ENCODE peak calls at places on chromosomes 3 and 15, in four cellular contexts. One of them, this sample, is unnamed.

GRCh38 chr3:72847751-72848702 is at the start of gene SHQ1:
- DNase-seq in thoracic aorta: peak; percentile 90
- DNase-seq in IMR-90: peak; percentile 93
- DNase-seq in PC-3: peak; percentile 98
- DNase-seq in this sample: peak; percentile 70

GRCh38 chr3:125186261-125186770 is 26.2 kb downstream of the SLC12A8 start:
- DNase-seq in IMR-90: peak; percentile 71
- DNase-seq in PC-3: no peak
- DNase-seq in thoracic aorta: no peak
- DNase-seq in this sample: no peak

GRCh38 chr3:35088943-35089342 is 550.4 kb upstream of the ARPP21 start:
- DNase-seq in thoracic aorta: no peak
- DNase-seq in IMR-90: no peak
- DNase-seq in PC-3: no peak
- DNase-seq in this sample: no peak

GRCh38 chr15:33985287-33985686 is 17.0 kb downstream of the CHRM5 start:
- DNase-seq in PC-3: no peak
- DNase-seq in thoracic aorta: no peak
- DNase-seq in IMR-90: peak; percentile 90
- DNase-seq in this sample: peak; percentile 67

GRCh38 chr3:127396473-127396872 is 108.6 kb upstream of the PRR20G start:
- DNase-seq in PC-3: no peak
- DNase-seq in thoracic aorta: no peak
- DNase-seq in IMR-90: no peak
- DNase-seq in this sample: no peak

GRCh38 chr3:23888617-23889228 is 28.1 kb downstream of the NKIRAS1 start:
- DNase-seq in PC-3: peak; percentile 72
- DNase-seq in thoracic aorta: no peak
- DNase-seq in IMR-90: peak; percentile 64
- DNase-seq in this sample: no peak

GRCh38 chr15:99983894-99984293 is 250.7 kb upstream of the LYSMD4 start:
- DNase-seq in IMR-90: no peak
- DNase-seq in thoracic aorta: no peak
- DNase-seq in PC-3: no peak
- DNase-seq in this sample: no peak

GRCh38 chr15:80375968-80376891 is 28.0 kb upstream of the ARNT2 start:
- DNase-seq in thoracic aorta: no peak
- DNase-seq in IMR-90: no peak
- DNase-seq in PC-3: no peak
- DNase-seq in this sample: no peak

GRCh38 chr15:27701956-27702355 is 397.2 kb downstream of the OCA2 start:
- DNase-seq in thoracic aorta: no peak
- DNase-seq in PC-3: no peak
- DNase-seq in IMR-90: no peak
- DNase-seq in this sample: no peak

GRCh38 chr15:43517354-43518072 is at the start of gene MAP1A:
- DNase-seq in PC-3: no peak
- DNase-seq in IMR-90: peak; percentile 71
- DNase-seq in thoracic aorta: no peak
- DNase-seq in this sample: no peak

GRCh38 chr15:80785811-80786354 is 6.7 kb downstream of the CEMIP start:
- DNase-seq in IMR-90: no peak
- DNase-seq in PC-3: no peak
- DNase-seq in thoracic aorta: no peak
- DNase-seq in this sample: no peak

GRCh38 chr3:39977058-39977794 is 167.8 kb downstream of the MYRIP start:
- DNase-seq in IMR-90: no peak
- DNase-seq in thoracic aorta: no peak
- DNase-seq in PC-3: no peak
- DNase-seq in this sample: no peak

GRCh38 chr3:138629526-138629925 is 21.0 kb downstream of the FAIM start:
- DNase-seq in thoracic aorta: no peak
- DNase-seq in IMR-90: peak; percentile 6
- DNase-seq in PC-3: peak; percentile 42
- DNase-seq in this sample: no peak

GRCh38 chr3:27553868-27554540 is 69.8 kb upstream of the SLC4A7 start:
- DNase-seq in IMR-90: peak; percentile 64
- DNase-seq in PC-3: no peak
- DNase-seq in thoracic aorta: no peak
- DNase-seq in this sample: no peak

GRCh38 chr15:75161788-75162414 is 39.8 kb upstream of the C15orf39 start:
- DNase-seq in thoracic aorta: no peak
- DNase-seq in IMR-90: no peak
- DNase-seq in PC-3: no peak
- DNase-seq in this sample: no peak

GRCh38 chr3:111577798-111578685 is 17.1 kb downstream of the ZBED2 start:
- DNase-seq in PC-3: peak; percentile 93
- DNase-seq in thoracic aorta: no peak
- DNase-seq in IMR-90: peak; percentile 93
- DNase-seq in this sample: peak; percentile 44

GRCh38 chr3:65439641-65440040 is 599.1 kb downstream of the MAGI1 start:
- DNase-seq in thoracic aorta: peak; percentile 7
- DNase-seq in PC-3: peak; percentile 43
- DNase-seq in IMR-90: peak; percentile 74
- DNase-seq in this sample: no peak

GRCh38 chr3:143078883-143079282 is 40.7 kb upstream of the CHST2 start:
- DNase-seq in PC-3: peak; percentile 49
- DNase-seq in thoracic aorta: no peak
- DNase-seq in IMR-90: peak; percentile 76
- DNase-seq in this sample: no peak

GRCh38 chr3:195150194-195151118 is 120.5 kb downstream of the XXYLT1 start:
- DNase-seq in IMR-90: peak; percentile 81
- DNase-seq in PC-3: peak; percentile 78
- DNase-seq in thoracic aorta: peak; percentile 37
- DNase-seq in this sample: no peak

GRCh38 chr3:146640955-146641867 is 36.1 kb upstream of the PLSCR5 start:
- DNase-seq in thoracic aorta: no peak
- DNase-seq in PC-3: peak; percentile 77
- DNase-seq in IMR-90: peak; percentile 37
- DNase-seq in this sample: peak; percentile 8

GRCh38 chr3:159322322-159322939 is 520.6 kb downstream of the MFSD1 start:
- DNase-seq in PC-3: peak; percentile 48
- DNase-seq in thoracic aorta: no peak
- DNase-seq in IMR-90: peak; percentile 20
- DNase-seq in this sample: no peak

GRCh38 chr3:153260681-153261080 is 98.7 kb downstream of the RAP2B start:
- DNase-seq in PC-3: peak; percentile 30
- DNase-seq in thoracic aorta: no peak
- DNase-seq in IMR-90: no peak
- DNase-seq in this sample: no peak

GRCh38 chr3:66470285-66470684 is 30.5 kb downstream of the LRIG1 start:
- DNase-seq in PC-3: no peak
- DNase-seq in IMR-90: no peak
- DNase-seq in thoracic aorta: no peak
- DNase-seq in this sample: no peak

GRCh38 chr3:162170581-162170980 is 674.0 kb downstream of the OTOL1 start:
- DNase-seq in PC-3: peak; percentile 36
- DNase-seq in thoracic aorta: no peak
- DNase-seq in IMR-90: peak; percentile 26
- DNase-seq in this sample: no peak

GRCh38 chr3:108393128-108393900 is 97.0 kb downstream of the HHLA2 start:
- DNase-seq in IMR-90: no peak
- DNase-seq in PC-3: no peak
- DNase-seq in thoracic aorta: no peak
- DNase-seq in this sample: no peak

GRCh38 chr3:49703443-49703927 is 14.1 kb downstream of the RNF123 start:
- DNase-seq in PC-3: peak; percentile 81
- DNase-seq in IMR-90: peak; percentile 62
- DNase-seq in thoracic aorta: no peak
- DNase-seq in this sample: no peak
- TF ChIP-seq CTCF in PC-3: peak; percentile 85
- TF ChIP-seq CTCF in IMR-90: peak; percentile 88
- TF ChIP-seq CTCF in thoracic aorta: peak; percentile 75
- TF ChIP-seq CTCF in this sample: peak; percentile 93

GRCh38 chr15:39153718-39154117 is 427.2 kb upstream of the THBS1 start:
- DNase-seq in PC-3: peak; percentile 92
- DNase-seq in thoracic aorta: no peak
- DNase-seq in IMR-90: peak; percentile 15
- DNase-seq in this sample: no peak

GRCh38 chr15:39149636-39150035 is 431.2 kb upstream of the THBS1 start:
- DNase-seq in IMR-90: no peak
- DNase-seq in PC-3: no peak
- DNase-seq in thoracic aorta: no peak
- DNase-seq in this sample: no peak

GRCh38 chr15:39153058-39153457 is 427.8 kb upstream of the THBS1 start:
- DNase-seq in PC-3: peak; percentile 61
- DNase-seq in IMR-90: no peak
- DNase-seq in thoracic aorta: no peak
- DNase-seq in this sample: no peak

GRCh38 chr15:39154136-39154770 is 426.6 kb upstream of the THBS1 start:
- DNase-seq in IMR-90: no peak
- DNase-seq in PC-3: peak; percentile 45
- DNase-seq in thoracic aorta: no peak
- DNase-seq in this sample: no peak

GRCh38 chr15:39151545-39151944 is 429.3 kb upstream of the THBS1 start:
- DNase-seq in thoracic aorta: no peak
- DNase-seq in PC-3: no peak
- DNase-seq in IMR-90: no peak
- DNase-seq in this sample: no peak
- H3K4me3 ChIP-seq in thoracic aorta: no peak overlapping the region
- H3K4me3 ChIP-seq in PC-3: no peak overlapping the region
- H3K4me3 ChIP-seq in IMR-90: no peak overlapping the region
- H3K4me3 ChIP-seq in this sample: no peak overlapping the region

GRCh38 chr3:41155834-41156233 is 43.5 kb upstream of the CTNNB1 start:
- DNase-seq in PC-3: no peak
- DNase-seq in thoracic aorta: no peak
- DNase-seq in IMR-90: no peak
- DNase-seq in this sample: no peak
- TF ChIP-seq CTCF in PC-3: no peak
- TF ChIP-seq CTCF in thoracic aorta: no peak
- TF ChIP-seq CTCF in IMR-90: no peak
- TF ChIP-seq CTCF in this sample: no peak

GRCh38 chr3:12644297-12644937 is 19.5 kb downstream of the RAF1 start:
- DNase-seq in IMR-90: peak; percentile 82
- DNase-seq in PC-3: no peak
- DNase-seq in thoracic aorta: no peak
- DNase-seq in this sample: no peak
- H3K4me3 ChIP-seq in IMR-90: no peak overlapping the region
- H3K4me3 ChIP-seq in PC-3: no peak overlapping the region
- H3K4me3 ChIP-seq in thoracic aorta: peak overlapping the region; percentile 43
- H3K4me3 ChIP-seq in this sample: no peak overlapping the region

GRCh38 chr3:45001738-45002137 is 24.4 kb upstream of the CLEC3B start:
- DNase-seq in PC-3: no peak
- DNase-seq in IMR-90: no peak
- DNase-seq in thoracic aorta: no peak
- DNase-seq in this sample: no peak
- TF ChIP-seq CTCF in PC-3: peak; percentile 51
- TF ChIP-seq CTCF in IMR-90: no peak
- TF ChIP-seq CTCF in thoracic aorta: no peak
- TF ChIP-seq CTCF in this sample: no peak

GRCh38 chr3:50242371-50242770 is 6.4 kb downstream of the GNAI2 start:
- DNase-seq in IMR-90: no peak
- DNase-seq in thoracic aorta: no peak
- DNase-seq in PC-3: no peak
- DNase-seq in this sample: no peak

GRCh38 chr3:50245251-50245745 is 9.3 kb downstream of the GNAI2 start:
- DNase-seq in IMR-90: no peak
- DNase-seq in PC-3: no peak
- DNase-seq in thoracic aorta: no peak
- DNase-seq in this sample: no peak

GRCh38 chr3:50241163-50241562 is 5.2 kb downstream of the GNAI2 start:
- DNase-seq in IMR-90: no peak
- DNase-seq in PC-3: no peak
- DNase-seq in thoracic aorta: no peak
- DNase-seq in this sample: no peak

GRCh38 chr3:50242778-50243551 is 7.0 kb downstream of the GNAI2 start:
- DNase-seq in PC-3: no peak
- DNase-seq in IMR-90: peak; percentile 72
- DNase-seq in thoracic aorta: no peak
- DNase-seq in this sample: no peak

GRCh38 chr3:50243552-50243895 is 7.5 kb downstream of the GNAI2 start:
- DNase-seq in IMR-90: no peak
- DNase-seq in PC-3: no peak
- DNase-seq in thoracic aorta: no peak
- DNase-seq in this sample: no peak
- H3K4me3 ChIP-seq in IMR-90: no peak overlapping the region
- H3K4me3 ChIP-seq in PC-3: no peak overlapping the region
- H3K4me3 ChIP-seq in thoracic aorta: peak overlapping the region; percentile 44
- H3K4me3 ChIP-seq in this sample: no peak overlapping the region

GRCh38 chr3:154749514-154749913 is 319.5 kb upstream of the GPR149 start:
- DNase-seq in IMR-90: no peak
- DNase-seq in thoracic aorta: no peak
- DNase-seq in PC-3: no peak
- DNase-seq in this sample: no peak

GRCh38 chr3:154745122-154745521 is 315.1 kb upstream of the GPR149 start:
- DNase-seq in PC-3: no peak
- DNase-seq in thoracic aorta: no peak
- DNase-seq in IMR-90: no peak
- DNase-seq in this sample: no peak

GRCh38 chr3:154743418-154743817 is 313.4 kb upstream of the GPR149 start:
- DNase-seq in thoracic aorta: no peak
- DNase-seq in IMR-90: no peak
- DNase-seq in PC-3: no peak
- DNase-seq in this sample: no peak

DNA sequence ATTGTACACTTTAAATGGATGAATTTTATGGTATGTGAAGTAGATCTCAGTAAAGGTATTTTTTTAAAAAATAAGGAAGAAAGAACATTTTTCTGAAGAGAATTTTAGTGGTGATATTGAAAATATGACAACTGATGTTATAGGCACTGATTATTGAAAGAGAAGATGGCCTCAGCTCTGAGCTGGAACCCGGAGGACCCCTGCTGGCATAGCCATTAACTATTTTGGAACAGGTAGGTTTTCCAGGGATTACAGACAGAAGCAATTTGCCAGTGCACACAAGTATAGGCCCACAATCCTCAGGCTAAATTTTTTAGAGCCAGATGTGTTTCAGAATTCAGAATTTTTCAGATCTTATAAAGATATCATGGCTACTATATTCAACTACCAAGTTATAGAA is 315.9 kb upstream of the GPR149 start:
- DNase-seq in thoracic aorta: no peak
- DNase-seq in IMR-90: no peak
- DNase-seq in PC-3: peak; percentile 25
- DNase-seq in this sample: no peak
- TF ChIP-seq CTCF in thoracic aorta: no peak
- TF ChIP-seq CTCF in IMR-90: no peak
- TF ChIP-seq CTCF in PC-3: peak; percentile 60
- TF ChIP-seq CTCF in this sample: peak; percentile 15

DNA sequence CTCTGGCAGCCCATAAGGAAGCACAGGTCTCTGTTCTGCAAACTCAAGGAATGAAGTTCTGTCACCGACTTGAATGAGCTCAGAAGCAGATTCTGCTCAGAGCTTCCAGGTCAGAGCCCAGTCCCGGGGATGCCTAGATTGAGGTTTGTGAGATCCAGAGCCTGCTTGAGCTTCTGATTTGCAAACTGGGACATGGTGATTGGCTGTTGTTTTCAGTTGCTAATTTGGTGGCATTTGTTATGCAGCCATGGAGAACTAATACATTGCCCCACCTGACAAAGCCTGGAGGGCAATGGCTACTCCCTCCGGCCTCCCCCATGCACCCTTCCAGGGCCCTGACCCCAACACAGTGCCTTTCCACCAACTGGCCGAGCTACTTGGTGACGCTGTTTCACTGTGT is 379.4 kb upstream of the ATP10A start:
- DNase-seq in IMR-90: no peak
- DNase-seq in thoracic aorta: no peak
- DNase-seq in PC-3: no peak
- DNase-seq in this sample: no peak
- H3K4me3 ChIP-seq in IMR-90: no peak overlapping the region
- H3K4me3 ChIP-seq in thoracic aorta: no peak overlapping the region
- H3K4me3 ChIP-seq in PC-3: no peak overlapping the region
- H3K4me3 ChIP-seq in this sample: no peak overlapping the region

This sample was measured in BJ.